ENCODE peak calls at places on chromosome 22, in ten cellular contexts. V, H, N, R, E, P, T, Y, M and Z are unnamed samples.

GRCh38 chr22:19917389-19918138 is 24.0 kb upstream of the COMT start:
- DNase-seq in V (no peak), H (no peak), N (no peak), R (no peak), E (no peak), P (no peak), T (no peak), Y (no peak), M (no peak), Z (no peak)

GRCh38 chr22:26481694-26482093 is 1.9 kb downstream of the HPS4 start:
- DNase-seq in V (no peak), H (no peak), N (no peak), R (no peak), E (no peak), P (no peak), T (no peak), Y (no peak), M (no peak), Z (no peak)

GRCh38 chr22:41542224-41542623 is 2.0 kb downstream of the POLR3H start:
- DNase-seq in V (no peak), H (no peak), N (no peak), R (no peak), E (no peak), P (no peak), T (no peak), Y (no peak), M (no peak), Z (no peak)

GRCh38 chr22:39209756-39210155 is 35.0 kb downstream of the PDGFB start:
- DNase-seq in V (no peak), H (no peak), N (no peak), R (no peak), E (no peak), P (no peak), T (no peak), Y (no peak), M (no peak), Z (no peak)

GRCh38 chr22:33335611-33336279 is 277.6 kb upstream of the SYN3 start:
- DNase-seq in V (no peak), H (no peak), N (no peak), R (no peak), E (no peak), P (no peak), T (no peak), Y (no peak), M (no peak), Z (no peak)

GRCh38 chr22:46578824-46579561 is 41.2 kb upstream of the GRAMD4 start:
- DNase-seq in V (peak), H (no peak), N (peak), R (no peak), E (no peak), P (no peak), T (no peak), Y (no peak), M (peak), Z (peak)

GRCh38 chr22:45743687-45744086 is 72.1 kb downstream of the ATXN10 start:
- DNase-seq in V (no peak), H (no peak), N (peak), R (no peak), E (no peak), P (no peak), T (no peak), Y (peak), M (no peak), Z (no peak)

GRCh38 chr22:22215659-22216449 is 28.7 kb upstream of the VPREB1 start:
- DNase-seq in V (no peak), H (no peak), N (no peak), R (no peak), E (no peak), P (no peak), T (peak), Y (no peak), M (no peak), Z (no peak)

GRCh38 chr22:40648386-40648785 is 11.9 kb upstream of the MRTFA start:
- DNase-seq in V (no peak), H (no peak), N (no peak), R (no peak), E (no peak), P (no peak), T (no peak), Y (no peak), M (no peak), Z (peak)

GRCh38 chr22:28855355-28856094 is 27.8 kb upstream of the ZNRF3 start:
- DNase-seq in V (peak), H (peak), N (peak), R (peak), E (peak), P (peak), T (peak), Y (peak), M (peak), Z (no peak)

GRCh38 chr22:40462195-40462988 is 92.0 kb downstream of the SGSM3 start:
- DNase-seq in V (no peak), H (no peak), N (no peak), R (no peak), E (no peak), P (no peak), T (no peak), Y (no peak), M (no peak), Z (no peak)

GRCh38 chr22:23113847-23114720 is 27.7 kb downstream of the RSPH14 start:
- DNase-seq in V (no peak), H (no peak), N (no peak), R (no peak), E (no peak), P (no peak), T (no peak), Y (no peak), M (no peak), Z (no peak)

GRCh38 chr22:23769321-23769965 is 1.7 kb upstream of the CHCHD10 start:
- DNase-seq in V (no peak), H (no peak), N (no peak), R (no peak), E (no peak), P (no peak), T (no peak), Y (no peak), M (no peak), Z (no peak)

GRCh38 chr22:39239561-39240423 is 5.0 kb downstream of the PDGFB start:
- DNase-seq in V (no peak), H (no peak), N (no peak), R (no peak), E (no peak), P (no peak), T (no peak), Y (peak), M (no peak), Z (peak)

GRCh38 chr22:19048531-19048930 is 73.7 kb downstream of the DGCR2 start:
- DNase-seq in V (no peak), H (no peak), N (no peak), R (no peak), E (no peak), P (no peak), T (no peak), Y (no peak), M (no peak), Z (no peak)

GRCh38 chr22:21032037-21032842 is at the start of gene SLC7A4:
- DNase-seq in V (no peak), H (no peak), N (no peak), R (no peak), E (no peak), P (no peak), T (no peak), Y (no peak), M (no peak), Z (no peak)

GRCh38 chr22:46447906-46448669 is 89.3 kb downstream of the CELSR1 start:
- DNase-seq in V (no peak), H (no peak), N (no peak), R (no peak), E (no peak), P (no peak), T (no peak), Y (no peak), M (no peak), Z (no peak)

GRCh38 chr22:22397292-22397870 is 111.2 kb downstream of the ZNF280B start:
- DNase-seq in V (no peak), H (no peak), N (peak), R (peak), E (no peak), P (peak), T (no peak), Y (peak), M (peak), Z (no peak)

GRCh38 chr22:45006101-45006872 is 3.5 kb downstream of the PHF21B start:
- DNase-seq in V (no peak), H (no peak), N (no peak), R (no peak), E (no peak), P (no peak), T (no peak), Y (no peak), M (no peak), Z (no peak)

GRCh38 chr22:46825145-46825544 is 62.7 kb downstream of the TBC1D22A start:
- DNase-seq in V (no peak), H (no peak), N (no peak), R (no peak), E (no peak), P (no peak), T (no peak), Y (no peak), M (no peak), Z (no peak)

GRCh38 chr22:33409134-33409533 is 351.0 kb upstream of the SYN3 start:
- DNase-seq in V (no peak), H (no peak), N (no peak), R (no peak), E (no peak), P (no peak), T (no peak), Y (no peak), M (no peak), Z (no peak)

GRCh38 chr22:35392357-35392756 is 7.6 kb upstream of the MCM5 start:
- DNase-seq in V (no peak), H (no peak), N (no peak), R (no peak), E (no peak), P (no peak), T (peak), Y (no peak), M (no peak), Z (peak)

GRCh38 chr22:45428391-45429385 is 15.2 kb downstream of the RIBC2 start:
- DNase-seq in V (no peak), H (no peak), N (no peak), R (no peak), E (no peak), P (no peak), T (no peak), Y (no peak), M (no peak), Z (peak)

GRCh38 chr22:28146401-28147304 is 227.6 kb upstream of the PITPNB start:
- DNase-seq in V (peak), H (no peak), N (peak), R (no peak), E (no peak), P (no peak), T (no peak), Y (no peak), M (no peak), Z (no peak)

GRCh38 chr22:46596032-46596441 is 24.1 kb upstream of the GRAMD4 start:
- DNase-seq in V (no peak), H (no peak), N (peak), R (no peak), E (peak), P (no peak), T (no peak), Y (no peak), M (no peak), Z (no peak)

GRCh38 chr22:28497188-28497587 is 182.5 kb downstream of the TTC28 start:
- DNase-seq in V (peak), H (no peak), N (peak), R (no peak), E (no peak), P (no peak), T (no peak), Y (no peak), M (no peak), Z (no peak)

GRCh38 chr22:23522642-23523251 is 57.3 kb downstream of the IGLL1 start:
- DNase-seq in V (no peak), H (no peak), N (no peak), R (no peak), E (no peak), P (no peak), T (no peak), Y (no peak), M (peak), Z (no peak)

GRCh38 chr22:17380711-17381087 is 11.4 kb downstream of the CECR2 start:
- DNase-seq in V (no peak), H (no peak), N (no peak), R (no peak), E (no peak), P (no peak), T (no peak), Y (no peak), M (no peak), Z (no peak)

GRCh38 chr22:23499845-23500500 is 80.1 kb downstream of the IGLL1 start:
- DNase-seq in V (no peak), H (no peak), N (no peak), R (no peak), E (no peak), P (no peak), T (no peak), Y (no peak), M (no peak), Z (no peak)

GRCh38 chr22:22061085-22062077 is 78.8 kb upstream of the TOP3B start:
- DNase-seq in V (peak), H (peak), N (peak), R (no peak), E (peak), P (peak), T (no peak), Y (no peak), M (peak), Z (no peak)

GRCh38 chr22:23282089-23282501 is 101.8 kb downstream of the BCR start:
- DNase-seq in V (peak), H (peak), N (peak), R (no peak), E (no peak), P (peak), T (no peak), Y (peak), M (peak), Z (peak)

GRCh38 chr22:42358643-42359558 is 73.3 kb downstream of the NFAM1 start:
- DNase-seq in V (no peak), H (no peak), N (no peak), R (no peak), E (no peak), P (no peak), T (no peak), Y (no peak), M (no peak), Z (no peak)

GRCh38 chr22:27866136-27867091 is 52.6 kb downstream of the PITPNB start:
- DNase-seq in V (peak), H (no peak), N (peak), R (no peak), E (peak), P (no peak), T (no peak), Y (peak), M (peak), Z (no peak)

GRCh38 chr22:28883917-28884753 is 763 bp downstream of the ZNRF3 start:
- DNase-seq in V (peak), H (peak), N (peak), R (peak), E (no peak), P (peak), T (no peak), Y (peak), M (peak), Z (peak)

GRCh38 chr22:17742528-17742902 is 31.8 kb downstream of the BID start:
- DNase-seq in V (peak), H (peak), N (peak), R (peak), E (no peak), P (peak), T (peak), Y (peak), M (peak), Z (peak)

DNA sequence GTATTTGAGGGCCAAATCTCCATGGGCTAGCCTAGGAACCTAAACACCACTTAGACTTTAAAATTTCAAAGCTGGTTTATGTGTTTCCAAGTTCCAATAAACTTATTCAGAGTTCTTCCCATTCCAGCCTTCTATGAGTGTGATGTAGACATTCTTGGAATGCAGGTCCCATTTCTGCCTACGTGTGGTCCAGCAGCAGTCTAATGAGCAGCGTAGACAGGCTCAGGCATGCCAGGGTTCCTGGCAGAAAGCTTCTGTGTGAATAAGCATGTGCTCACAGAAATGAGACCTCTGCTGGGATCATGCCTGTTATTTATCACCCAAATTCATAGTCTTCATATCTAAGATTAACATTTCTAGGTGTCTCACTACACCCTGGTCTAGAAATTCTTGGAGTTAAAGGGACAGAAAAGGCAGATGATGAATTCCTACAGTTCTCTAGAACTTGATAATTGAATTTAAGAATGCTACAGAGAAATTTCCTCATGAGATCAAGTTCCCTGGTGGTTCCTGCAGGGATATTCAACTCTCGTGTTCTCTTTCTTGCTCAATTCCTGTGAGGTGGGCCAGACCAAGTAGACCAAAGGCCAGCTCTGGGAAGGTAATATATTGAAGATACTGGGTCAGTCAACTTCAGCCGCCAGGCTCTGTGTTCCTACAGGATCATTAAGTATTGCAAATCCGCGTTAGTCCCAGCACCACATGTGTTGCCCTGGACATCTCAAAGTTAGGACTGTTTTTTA is 17.6 kb downstream of the RNF185 start:
- DNase-seq in V (peak), H (peak), N (peak), R (no peak), E (peak), P (no peak), T (no peak), Y (no peak), M (peak), Z (no peak)
- TF ChIP-seq CTCF in V (no peak), H (no peak), N (peak), R (no peak), E (no peak), P (no peak), T (no peak), Y (no peak), M (no peak), Z (no peak)

GRCh38 chr22:47841166-47841565 is 1078.7 kb downstream of the TBC1D22A start:
- DNase-seq in V (no peak), H (no peak), N (no peak), R (no peak), E (no peak), P (no peak), T (no peak), Y (no peak), M (no peak), Z (no peak)

GRCh38 chr22:47837703-47838102 is 1075.3 kb downstream of the TBC1D22A start:
- DNase-seq in V (peak), H (no peak), N (peak), R (peak), E (no peak), P (peak), T (no peak), Y (no peak), M (no peak), Z (no peak)

GRCh38 chr22:47846206-47846605 is 1083.8 kb downstream of the TBC1D22A start:
- DNase-seq in V (no peak), H (no peak), N (no peak), R (no peak), E (no peak), P (no peak), T (no peak), Y (no peak), M (no peak), Z (no peak)

GRCh38 chr22:47839586-47840245 is 1077.3 kb downstream of the TBC1D22A start:
- DNase-seq in V (peak), H (no peak), N (peak), R (no peak), E (no peak), P (no peak), T (no peak), Y (no peak), M (no peak), Z (no peak)

DNA sequence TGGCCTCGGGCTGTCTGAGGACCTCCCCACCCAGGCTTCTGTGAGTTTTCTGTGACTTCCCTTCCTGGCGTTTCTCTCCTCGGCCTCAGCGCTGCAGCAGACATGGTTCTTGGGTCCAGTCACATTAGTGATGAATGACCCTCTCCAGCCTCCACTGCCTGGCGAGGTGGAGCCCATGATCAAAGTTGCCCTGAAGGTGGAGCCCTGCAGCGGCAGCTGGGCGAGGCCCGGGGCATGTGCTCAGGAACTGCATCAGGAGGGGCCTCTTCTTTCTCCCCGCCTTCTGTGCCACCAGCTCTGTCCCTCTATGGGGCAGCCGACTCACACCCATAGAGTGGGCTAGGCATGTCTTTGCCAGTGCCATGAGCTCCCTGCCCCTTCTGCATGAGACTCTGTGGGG is 1079.7 kb downstream of the TBC1D22A start:
- DNase-seq in V (no peak), H (no peak), N (no peak), R (no peak), E (no peak), P (no peak), T (no peak), Y (no peak), M (no peak), Z (no peak)
- TF ChIP-seq CTCF in V (no peak), H (no peak), N (no peak), R (no peak), E (no peak), P (no peak), T (no peak), Y (no peak), M (no peak), Z (no peak)

DNA sequence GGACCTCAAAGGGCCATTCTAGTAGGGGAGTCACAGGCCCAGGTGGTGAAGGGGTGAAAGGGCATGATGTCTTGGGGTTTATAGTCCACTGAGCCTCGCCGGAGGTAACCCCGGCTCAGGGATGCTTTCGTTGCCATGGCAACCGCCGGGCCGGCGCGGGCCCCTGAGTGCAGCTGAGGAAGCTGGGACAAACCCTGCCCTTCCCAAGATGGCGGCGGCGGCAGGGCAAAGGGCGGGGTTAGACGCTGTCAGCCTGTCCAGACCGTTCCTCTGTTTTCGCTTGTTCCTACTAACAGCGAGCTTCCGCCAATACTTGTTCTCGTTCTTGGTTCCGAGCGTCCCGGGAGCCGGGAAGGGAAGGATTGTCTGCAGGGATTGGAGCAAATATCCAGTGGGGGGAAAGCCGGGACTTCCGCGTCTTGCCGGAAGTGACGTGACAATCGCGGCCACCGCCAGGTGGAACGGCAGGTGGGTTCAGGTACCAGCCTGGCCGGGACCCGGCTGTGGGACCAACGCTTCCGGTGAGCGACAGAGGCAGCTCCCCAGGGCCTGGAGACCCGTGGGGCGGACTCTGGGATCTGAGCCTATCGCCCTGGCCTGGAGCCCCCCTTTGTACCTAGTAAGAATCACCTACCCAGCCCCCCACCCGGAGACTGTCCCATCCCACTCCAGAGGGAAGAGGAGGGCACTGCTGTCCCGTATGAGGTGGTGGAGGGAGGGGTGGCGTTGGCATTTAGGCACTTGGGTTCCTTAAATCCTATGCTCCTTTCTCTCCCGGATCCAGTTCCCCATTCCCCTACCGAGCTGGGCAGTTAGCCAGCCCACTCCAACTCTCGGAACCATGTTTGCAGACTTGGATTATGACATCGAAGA is at the start of gene PICK1:
- DNase-seq in V (peak), H (peak), N (peak), R (peak), E (peak), P (peak), T (peak), Y (peak), M (peak), Z (peak)
- TF ChIP-seq CTCF in V (no peak), H (no peak), N (no peak), R (no peak), E (no peak), P (no peak), T (no peak), Y (no peak), M (no peak), Z (peak)

GRCh38 chr22:32122899-32123298 is 36.2 kb downstream of the C22orf42 start:
- DNase-seq in V (no peak), H (no peak), N (no peak), R (no peak), E (no peak), P (no peak), T (no peak), Y (no peak), M (no peak), Z (no peak)

GRCh38 chr22:32120603-32121002 is 38.5 kb downstream of the C22orf42 start:
- DNase-seq in V (no peak), H (no peak), N (no peak), R (no peak), E (no peak), P (no peak), T (no peak), Y (no peak), M (no peak), Z (no peak)

GRCh38 chr22:32119568-32120235 is 39.4 kb downstream of the C22orf42 start:
- DNase-seq in V (no peak), H (no peak), N (no peak), R (no peak), E (no peak), P (no peak), T (no peak), Y (no peak), M (no peak), Z (no peak)

GRCh38 chr22:32127904-32128303 is 31.2 kb downstream of the C22orf42 start:
- DNase-seq in V (no peak), H (no peak), N (no peak), R (peak), E (no peak), P (no peak), T (no peak), Y (no peak), M (no peak), Z (no peak)

GRCh38 chr22:32123657-32124056 is 35.4 kb downstream of the C22orf42 start:
- DNase-seq in V (no peak), H (no peak), N (no peak), R (no peak), E (no peak), P (no peak), T (no peak), Y (no peak), M (no peak), Z (no peak)
- TF ChIP-seq CTCF in V (no peak), H (peak), N (no peak), R (peak), E (no peak), P (peak), T (no peak), Y (peak), M (no peak), Z (no peak)